ENCODE peak calls at places on chromosomes 6 and 20, in ten cellular contexts. K, L, Y, X, Q, O, U, H, C and D are unnamed samples.
A peak's percentile ranks its signal among the peaks of the same experiment; 100 is the strongest.

GRCh38 chr6:155880905-155881304 is 425.3 kb upstream of the NOX3 start:
- DNase-seq in H (no peak), X (no peak), O (no peak), K (no peak), Y (no peak), Q (no peak), C (no peak), L (no peak), U (no peak), D (no peak)

GRCh38 chr6:125114248-125114858 is 39.2 kb upstream of the TPD52L1 start:
- DNase-seq in Y (no peak), H (peak; percentile 79), X (peak; percentile 52), O (no peak), Q (peak; percentile 31), U (peak; percentile 35), C (peak; percentile 66), K (no peak), L (no peak), D (no peak)

GRCh38 chr6:8481727-8482126 is 46.4 kb upstream of the SLC35B3 start:
- DNase-seq in L (no peak), H (no peak), O (no peak), X (no peak), Y (no peak), Q (no peak), C (no peak), K (no peak), U (no peak), D (no peak)

GRCh38 chr6:13000537-13000936 is 284.0 kb downstream of the PHACTR1 start:
- DNase-seq in U (no peak), C (no peak), O (no peak), K (no peak), X (no peak), H (no peak), Y (no peak), L (no peak), Q (no peak), D (no peak)

GRCh38 chr6:44761046-44761445 is 373.5 kb downstream of the CDC5L start:
- DNase-seq in H (no peak), U (no peak), L (no peak), Y (no peak), K (no peak), O (no peak), C (no peak), X (no peak), Q (no peak), D (no peak)

GRCh38 chr6:133610271-133610840 is 278.6 kb upstream of the TCF21 start:
- DNase-seq in Q (no peak), C (no peak), X (no peak), L (no peak), H (no peak), U (no peak), K (no peak), Y (no peak), O (no peak), D (no peak)

GRCh38 chr6:13593103-13593502 is 18.7 kb downstream of the SIRT5 start:
- DNase-seq in U (no peak), X (no peak), L (no peak), Q (no peak), C (no peak), K (no peak), H (no peak), Y (no peak), O (no peak), D (no peak)

GRCh38 chr20:64242003-64242796 is 13.3 kb upstream of the PCMTD2 start:
- DNase-seq in Q (no peak), L (no peak), Y (no peak), O (no peak), X (no peak), C (no peak), K (no peak), H (no peak), U (no peak), D (no peak)

GRCh38 chr6:47484616-47485015 is 7.0 kb downstream of the CD2AP start:
- DNase-seq in Q (no peak), O (no peak), L (no peak), X (no peak), Y (no peak), K (peak; percentile 84), H (no peak), U (no peak), C (no peak), D (no peak)